ENCODE peak calls at places on chromosomes 12 and 14, in seven cellular contexts. V is NCI-H510A; S is neural crest cell; Y is HFFc6; J is NCI-H1694 treated with DMSO at 0.1 percent for 48 hours; W is KBM-7; T is stimulated activated CD4-positive, alpha-beta T cell treated with anti-CD3 and anti-CD28 coated beads, TNF-alpha, amount 100 ng/mL, for 1 hour. D is an unnamed sample.

GRCh38 chr12:121748218-121748570 is 35.6 kb downstream of the TMEM120B start:
- DNase-seq in V (peak), S (no peak), Y (no peak), J (no peak), W (no peak), T (no peak), D (no peak)

GRCh38 chr12:25812295-25812694 is 146.2 kb upstream of the RASSF8 start:
- DNase-seq in V (no peak), S (no peak), Y (no peak), J (no peak), W (no peak), T (no peak), D (no peak)

GRCh38 chr12:6116481-6117021 is 7.9 kb downstream of the VWF start:
- DNase-seq in V (no peak), S (no peak), Y (no peak), J (no peak), W (no peak), T (no peak), D (no peak)

GRCh38 chr14:104229621-104230041 is 91.2 kb downstream of the KIF26A start:
- DNase-seq in V (no peak), S (no peak), Y (no peak), J (no peak), W (no peak), T (no peak), D (no peak)

GRCh38 chr14:32298346-32298745 is 30.8 kb upstream of the AKAP6 start:
- DNase-seq in V (no peak), S (no peak), Y (no peak), J (no peak), W (no peak), T (no peak), D (no peak)

GRCh38 chr12:2501464-2502181 is 293.1 kb upstream of the FKBP4 start:
- DNase-seq in V (no peak), S (no peak), Y (no peak), J (no peak), W (peak), T (no peak), D (peak)

GRCh38 chr12:132475304-132476037 is 14.5 kb upstream of the FBRSL1 start:
- DNase-seq in V (no peak), S (no peak), Y (no peak), J (no peak), W (no peak), T (no peak), D (peak)

GRCh38 chr12:124273630-124274029 is 21.3 kb upstream of the RFLNA start:
- DNase-seq in V (peak), S (peak), Y (peak), J (peak), W (peak), T (no peak), D (peak)

GRCh38 chr14:26023967-26024366 is 573.9 kb downstream of the NOVA1 start:
- DNase-seq in V (no peak), S (no peak), Y (no peak), J (no peak), W (no peak), T (no peak), D (no peak)

GRCh38 chr12:106736051-106736957 is 38.2 kb upstream of the RIC8B start:
- DNase-seq in V (no peak), S (no peak), Y (no peak), J (no peak), W (peak), T (no peak), D (peak)

GRCh38 chr12:105110851-105111250 is 3.3 kb downstream of the WASHC4 start:
- DNase-seq in V (no peak), S (no peak), Y (no peak), J (no peak), W (no peak), T (no peak), D (no peak)

GRCh38 chr12:34388636-34389377 is 366.5 kb downstream of the ALG10 start:
- DNase-seq in V (no peak), S (no peak), Y (no peak), J (no peak), W (no peak), T (no peak), D (no peak)

GRCh38 chr12:49832836-49833421 is 4.7 kb upstream of the NCKAP5L start:
- DNase-seq in V (no peak), S (no peak), Y (peak), J (no peak), W (no peak), T (no peak), D (peak)

D was measured in OCI-M1.